ENCODE peak calls at places on chromosomes 13 and 19, in seven cellular contexts. One of them, this sample, is unnamed.

GRCh38 chr13:106468207-106468606 is 67.3 kb downstream of the EFNB2 start:
- DNase-seq in tibial nerve: no peak
- DNase-seq in tibial artery: peak; percentile 71
- DNase-seq in astrocyte of the cerebellum: no peak
- DNase-seq in foreskin fibroblast: no peak
- DNase-seq in A549: no peak
- DNase-seq in CD8-positive, alpha-beta T cell: no peak
- DNase-seq in this sample: no peak

GRCh38 chr19:39304701-39305571 is 8.7 kb downstream of the IFNL1 start:
- DNase-seq in CD8-positive, alpha-beta T cell: no peak
- DNase-seq in astrocyte of the cerebellum: no peak
- DNase-seq in tibial nerve: no peak
- DNase-seq in foreskin fibroblast: no peak
- DNase-seq in tibial artery: peak; percentile 39
- DNase-seq in A549: no peak
- DNase-seq in this sample: no peak

GRCh38 chr19:34715357-34715756 is 18.7 kb upstream of the ZNF181 start:
- DNase-seq in astrocyte of the cerebellum: no peak
- DNase-seq in tibial nerve: no peak
- DNase-seq in A549: no peak
- DNase-seq in foreskin fibroblast: no peak
- DNase-seq in tibial artery: no peak
- DNase-seq in CD8-positive, alpha-beta T cell: no peak
- DNase-seq in this sample: no peak

GRCh38 chr13:98141938-98142426 is 912 bp upstream of the FARP1 start:
- DNase-seq in CD8-positive, alpha-beta T cell: no peak
- DNase-seq in tibial artery: peak; percentile 66
- DNase-seq in astrocyte of the cerebellum: no peak
- DNase-seq in foreskin fibroblast: peak; percentile 34
- DNase-seq in tibial nerve: no peak
- DNase-seq in A549: no peak
- DNase-seq in this sample: no peak

GRCh38 chr19:24040621-24041020 is 46.4 kb upstream of the ZNF254 start:
- DNase-seq in A549: no peak
- DNase-seq in foreskin fibroblast: no peak
- DNase-seq in tibial nerve: no peak
- DNase-seq in astrocyte of the cerebellum: no peak
- DNase-seq in CD8-positive, alpha-beta T cell: no peak
- DNase-seq in tibial artery: no peak
- DNase-seq in this sample: no peak

GRCh38 chr13:113769881-113770280 is 10.9 kb downstream of the TMEM255B start:
- DNase-seq in astrocyte of the cerebellum: no peak
- DNase-seq in CD8-positive, alpha-beta T cell: no peak
- DNase-seq in foreskin fibroblast: peak; percentile 7
- DNase-seq in tibial nerve: no peak
- DNase-seq in tibial artery: peak; percentile 40
- DNase-seq in A549: no peak
- DNase-seq in this sample: no peak

GRCh38 chr13:51518847-51519246 is 65.4 kb upstream of the WDFY2 start:
- DNase-seq in astrocyte of the cerebellum: no peak
- DNase-seq in tibial nerve: no peak
- DNase-seq in A549: no peak
- DNase-seq in tibial artery: no peak
- DNase-seq in foreskin fibroblast: peak; percentile 71
- DNase-seq in CD8-positive, alpha-beta T cell: no peak
- DNase-seq in this sample: no peak

GRCh38 chr13:100176781-100177389 is 88.0 kb downstream of the PCCA start:
- DNase-seq in tibial nerve: no peak
- DNase-seq in astrocyte of the cerebellum: peak; percentile 57
- DNase-seq in CD8-positive, alpha-beta T cell: no peak
- DNase-seq in tibial artery: no peak
- DNase-seq in A549: no peak
- DNase-seq in foreskin fibroblast: peak; percentile 34
- DNase-seq in this sample: no peak

GRCh38 chr13:62337109-62337880 is 921.6 kb upstream of the PCDH20 start:
- DNase-seq in foreskin fibroblast: no peak
- DNase-seq in tibial artery: no peak
- DNase-seq in CD8-positive, alpha-beta T cell: no peak
- DNase-seq in A549: no peak
- DNase-seq in astrocyte of the cerebellum: no peak
- DNase-seq in tibial nerve: no peak
- DNase-seq in this sample: no peak

GRCh38 chr19:6362351-6362801 is 1.0 kb downstream of the CLPP start:
- DNase-seq in foreskin fibroblast: peak; percentile 46
- DNase-seq in A549: no peak
- DNase-seq in CD8-positive, alpha-beta T cell: peak; percentile 17
- DNase-seq in astrocyte of the cerebellum: no peak
- DNase-seq in tibial artery: no peak
- DNase-seq in tibial nerve: no peak
- DNase-seq in this sample: no peak

GRCh38 chr19:45814851-45815481 is at the start of gene RSPH6A:
- DNase-seq in CD8-positive, alpha-beta T cell: no peak
- DNase-seq in A549: no peak
- DNase-seq in astrocyte of the cerebellum: no peak
- DNase-seq in tibial artery: no peak
- DNase-seq in tibial nerve: no peak
- DNase-seq in foreskin fibroblast: no peak
- DNase-seq in this sample: no peak

GRCh38 chr13:100525453-100526298 is 62.9 kb downstream of the GGACT start:
- DNase-seq in tibial nerve: no peak
- DNase-seq in foreskin fibroblast: peak; percentile 12
- DNase-seq in A549: no peak
- DNase-seq in CD8-positive, alpha-beta T cell: no peak
- DNase-seq in astrocyte of the cerebellum: no peak
- DNase-seq in tibial artery: no peak
- DNase-seq in this sample: no peak

GRCh38 chr19:7885818-7886217 is 2.5 kb upstream of the LRRC8E start:
- DNase-seq in CD8-positive, alpha-beta T cell: no peak
- DNase-seq in tibial artery: no peak
- DNase-seq in A549: no peak
- DNase-seq in astrocyte of the cerebellum: no peak
- DNase-seq in foreskin fibroblast: no peak
- DNase-seq in tibial nerve: no peak
- DNase-seq in this sample: no peak

GRCh38 chr13:103142091-103142594 is 75.9 kb upstream of the SLC10A2 start:
- DNase-seq in astrocyte of the cerebellum: no peak
- DNase-seq in CD8-positive, alpha-beta T cell: no peak
- DNase-seq in foreskin fibroblast: no peak
- DNase-seq in tibial nerve: no peak
- DNase-seq in A549: no peak
- DNase-seq in tibial artery: no peak
- DNase-seq in this sample: no peak

GRCh38 chr13:113621046-113621445 is 36.5 kb downstream of the TFDP1 start:
- DNase-seq in foreskin fibroblast: no peak
- DNase-seq in tibial nerve: no peak
- DNase-seq in CD8-positive, alpha-beta T cell: no peak
- DNase-seq in A549: no peak
- DNase-seq in tibial artery: no peak
- DNase-seq in astrocyte of the cerebellum: no peak
- DNase-seq in this sample: no peak

GRCh38 chr19:13834308-13834790 is 39.1 kb downstream of the ZSWIM4 start:
- DNase-seq in A549: peak; percentile 87
- DNase-seq in foreskin fibroblast: peak; percentile 76
- DNase-seq in astrocyte of the cerebellum: no peak
- DNase-seq in CD8-positive, alpha-beta T cell: no peak
- DNase-seq in tibial nerve: no peak
- DNase-seq in tibial artery: no peak
- DNase-seq in this sample: no peak

GRCh38 chr13:41919031-41919740 is 41.7 kb downstream of the VWA8 start:
- DNase-seq in tibial artery: no peak
- DNase-seq in astrocyte of the cerebellum: no peak
- DNase-seq in A549: no peak
- DNase-seq in tibial nerve: no peak
- DNase-seq in CD8-positive, alpha-beta T cell: no peak
- DNase-seq in foreskin fibroblast: peak; percentile 39
- DNase-seq in this sample: no peak

GRCh38 chr13:114285166-114285808 is 3.9 kb downstream of the UPF3A start:
- DNase-seq in foreskin fibroblast: no peak
- DNase-seq in astrocyte of the cerebellum: no peak
- DNase-seq in CD8-positive, alpha-beta T cell: no peak
- DNase-seq in A549: no peak
- DNase-seq in tibial nerve: no peak
- DNase-seq in tibial artery: no peak
- DNase-seq in this sample: no peak

GRCh38 chr19:47019431-47020041 is at the start of gene NPAS1:
- DNase-seq in tibial nerve: no peak
- DNase-seq in A549: no peak
- DNase-seq in astrocyte of the cerebellum: no peak
- DNase-seq in foreskin fibroblast: peak; percentile 30
- DNase-seq in CD8-positive, alpha-beta T cell: no peak
- DNase-seq in tibial artery: no peak
- DNase-seq in this sample: no peak

GRCh38 chr13:50410921-50411712 is 395.9 kb downstream of the KCNRG start:
- DNase-seq in tibial nerve: no peak
- DNase-seq in A549: peak; percentile 67
- DNase-seq in CD8-positive, alpha-beta T cell: no peak
- DNase-seq in tibial artery: no peak
- DNase-seq in foreskin fibroblast: peak; percentile 91
- DNase-seq in astrocyte of the cerebellum: no peak
- DNase-seq in this sample: no peak

GRCh38 chr13:97030705-97031452 is 36.6 kb upstream of the OXGR1 start:
- DNase-seq in tibial nerve: no peak
- DNase-seq in tibial artery: no peak
- DNase-seq in astrocyte of the cerebellum: peak; percentile 62
- DNase-seq in foreskin fibroblast: peak; percentile 67
- DNase-seq in CD8-positive, alpha-beta T cell: no peak
- DNase-seq in A549: peak; percentile 69
- DNase-seq in this sample: no peak

GRCh38 chr13:102847272-102848234 is 1.7 kb downstream of the ERCC5 start:
- DNase-seq in astrocyte of the cerebellum: no peak
- DNase-seq in tibial nerve: no peak
- DNase-seq in CD8-positive, alpha-beta T cell: no peak
- DNase-seq in foreskin fibroblast: peak; percentile 68
- DNase-seq in A549: peak; percentile 27
- DNase-seq in tibial artery: no peak
- DNase-seq in this sample: no peak

GRCh38 chr19:16519230-16519687 is 23.0 kb downstream of the CHERP start:
- DNase-seq in A549: no peak
- DNase-seq in astrocyte of the cerebellum: no peak
- DNase-seq in foreskin fibroblast: no peak
- DNase-seq in tibial artery: no peak
- DNase-seq in CD8-positive, alpha-beta T cell: no peak
- DNase-seq in tibial nerve: no peak
- DNase-seq in this sample: no peak

GRCh38 chr19:45828945-45829344 is 13.8 kb upstream of the RSPH6A start:
- DNase-seq in astrocyte of the cerebellum: no peak
- DNase-seq in A549: no peak
- DNase-seq in CD8-positive, alpha-beta T cell: no peak
- DNase-seq in tibial artery: no peak
- DNase-seq in tibial nerve: no peak
- DNase-seq in foreskin fibroblast: no peak
- DNase-seq in this sample: no peak

GRCh38 chr13:50845211-50845610 is 1.7 kb upstream of the DLEU7 start:
- DNase-seq in astrocyte of the cerebellum: peak; percentile 3
- DNase-seq in tibial nerve: no peak
- DNase-seq in CD8-positive, alpha-beta T cell: no peak
- DNase-seq in A549: no peak
- DNase-seq in foreskin fibroblast: peak; percentile 71
- DNase-seq in tibial artery: no peak
- DNase-seq in this sample: no peak

GRCh38 chr19:10353793-10354391 is 14.5 kb upstream of the ICAM3 start:
- DNase-seq in CD8-positive, alpha-beta T cell: no peak
- DNase-seq in tibial artery: no peak
- DNase-seq in foreskin fibroblast: peak; percentile 33
- DNase-seq in astrocyte of the cerebellum: no peak
- DNase-seq in A549: peak; percentile 56
- DNase-seq in tibial nerve: peak; percentile 90
- DNase-seq in this sample: no peak

GRCh38 chr19:42132851-42133528 is 744 bp upstream of the POU2F2 start:
- DNase-seq in tibial artery: peak; percentile 74
- DNase-seq in tibial nerve: peak; percentile 51
- DNase-seq in astrocyte of the cerebellum: no peak
- DNase-seq in foreskin fibroblast: peak; percentile 81
- DNase-seq in A549: peak; percentile 61
- DNase-seq in CD8-positive, alpha-beta T cell: peak; percentile 81
- DNase-seq in this sample: no peak

GRCh38 chr13:46630419-46631183 is 77.6 kb downstream of the LRCH1 start:
- DNase-seq in A549: no peak
- DNase-seq in CD8-positive, alpha-beta T cell: no peak
- DNase-seq in foreskin fibroblast: no peak
- DNase-seq in tibial artery: no peak
- DNase-seq in tibial nerve: no peak
- DNase-seq in astrocyte of the cerebellum: no peak
- DNase-seq in this sample: no peak

GRCh38 chr19:5718579-5719273 is 1.2 kb downstream of the LONP1 start:
- DNase-seq in tibial artery: no peak
- DNase-seq in foreskin fibroblast: peak; percentile 89
- DNase-seq in tibial nerve: no peak
- DNase-seq in A549: peak; percentile 46
- DNase-seq in astrocyte of the cerebellum: peak; percentile 23
- DNase-seq in CD8-positive, alpha-beta T cell: no peak
- DNase-seq in this sample: peak; percentile 34

GRCh38 chr13:110715395-110716234 is 2.1 kb downstream of the ING1 start:
- DNase-seq in CD8-positive, alpha-beta T cell: peak; percentile 92
- DNase-seq in tibial nerve: peak; percentile 98
- DNase-seq in foreskin fibroblast: peak; percentile 99
- DNase-seq in A549: peak; percentile 98
- DNase-seq in astrocyte of the cerebellum: peak; percentile 100
- DNase-seq in tibial artery: peak; percentile 99
- DNase-seq in this sample: peak; percentile 98
- TF ChIP-seq CTCF in CD8-positive, alpha-beta T cell: no peak
- TF ChIP-seq CTCF in tibial nerve: no peak
- TF ChIP-seq CTCF in foreskin fibroblast: peak; percentile 12
- TF ChIP-seq CTCF in A549: no peak
- TF ChIP-seq CTCF in astrocyte of the cerebellum: no peak
- TF ChIP-seq CTCF in tibial artery: no peak
- TF ChIP-seq CTCF in this sample: peak; percentile 21

DNA sequence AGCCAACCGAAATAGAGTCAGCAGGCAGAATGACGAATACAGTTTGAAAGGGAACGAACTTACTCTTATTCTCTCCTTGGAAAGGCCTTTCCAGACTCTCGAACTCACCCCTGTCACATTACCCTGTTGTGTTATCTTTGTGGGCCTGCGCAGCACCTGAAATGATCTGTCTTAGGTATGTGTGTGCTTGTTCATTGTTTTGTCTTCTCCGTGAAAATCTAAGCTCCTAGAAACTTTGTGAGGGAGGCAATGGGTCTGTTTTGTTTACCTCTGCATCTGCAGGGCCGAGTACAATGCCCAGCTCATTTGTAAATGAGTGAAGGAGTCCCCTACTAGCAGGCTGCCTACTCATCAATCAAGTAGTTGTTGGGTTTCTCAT is 19.6 kb downstream of the HMGB1 start:
- DNase-seq in tibial artery: no peak
- DNase-seq in tibial nerve: no peak
- DNase-seq in A549: no peak
- DNase-seq in CD8-positive, alpha-beta T cell: no peak
- DNase-seq in foreskin fibroblast: no peak
- DNase-seq in astrocyte of the cerebellum: no peak
- DNase-seq in this sample: no peak
- H3K4me3 ChIP-seq in tibial artery: peak overlapping the region; percentile 53
- H3K4me3 ChIP-seq in tibial nerve: peak overlapping the region; percentile 46
- H3K4me3 ChIP-seq in A549: no peak overlapping the region
- H3K4me3 ChIP-seq in CD8-positive, alpha-beta T cell: peak overlapping the region; percentile 29
- H3K4me3 ChIP-seq in foreskin fibroblast: no peak overlapping the region
- H3K4me3 ChIP-seq in astrocyte of the cerebellum: peak overlapping the region; percentile 19
- H3K4me3 ChIP-seq in this sample: peak overlapping the region; percentile 46

GRCh38 chr19:52638601-52639000 is 446 bp upstream of the ZNF83 start:
- DNase-seq in astrocyte of the cerebellum: no peak
- DNase-seq in CD8-positive, alpha-beta T cell: no peak
- DNase-seq in A549: no peak
- DNase-seq in tibial nerve: no peak
- DNase-seq in foreskin fibroblast: peak; percentile 72
- DNase-seq in tibial artery: no peak
- DNase-seq in this sample: no peak
- TF ChIP-seq CTCF in astrocyte of the cerebellum: no peak
- TF ChIP-seq CTCF in CD8-positive, alpha-beta T cell: no peak
- TF ChIP-seq CTCF in A549: no peak
- TF ChIP-seq CTCF in tibial nerve: no peak
- TF ChIP-seq CTCF in foreskin fibroblast: no peak
- TF ChIP-seq CTCF in tibial artery: no peak
- TF ChIP-seq CTCF in this sample: no peak

GRCh38 chr19:50640368-50640767 is 687 bp upstream of the SYT3 start:
- DNase-seq in foreskin fibroblast: no peak
- DNase-seq in tibial nerve: no peak
- DNase-seq in A549: no peak
- DNase-seq in CD8-positive, alpha-beta T cell: no peak
- DNase-seq in astrocyte of the cerebellum: no peak
- DNase-seq in tibial artery: no peak
- DNase-seq in this sample: no peak
- H3K4me3 ChIP-seq in foreskin fibroblast: no peak overlapping the region
- H3K4me3 ChIP-seq in tibial nerve: no peak overlapping the region
- H3K4me3 ChIP-seq in A549: no peak overlapping the region
- H3K4me3 ChIP-seq in CD8-positive, alpha-beta T cell: no peak overlapping the region
- H3K4me3 ChIP-seq in astrocyte of the cerebellum: no peak overlapping the region
- H3K4me3 ChIP-seq in tibial artery: no peak overlapping the region
- H3K4me3 ChIP-seq in this sample: no peak overlapping the region

This sample was measured in GM12864.